ENCODE peak calls at places on chromosomes 7 and 10, in seven cellular contexts. O is IMR-90; Q is stimulated activated CD4-positive, alpha-beta T cell treated with anti-CD3 and anti-CD28 coated beads, Interleukin-12 subunit alpha, Interleukin-12 subunit beta, amount 100 ng/mL, for 48 hours; H is heart right ventricle; T is astrocyte of the spinal cord; C is DMS 273 treated with DMSO at 0.1 percent for 48 hours; V is EH. A is an unnamed sample.

GRCh38 chr10:128011059-128011979 is 104.4 kb downstream of the PTPRE start:
- DNase-seq in O (peak; percentile 44), T (peak; percentile 52), C (peak; percentile 3), Q (peak; percentile 94), H (peak; percentile 89), V (peak; percentile 62), A (peak; percentile 81)

GRCh38 chr10:62814901-62815372 is 1.2 kb downstream of the EGR2 start:
- DNase-seq in H (peak; percentile 17), Q (no peak), T (no peak), V (peak; percentile 10), C (no peak), O (no peak), A (peak; percentile 43)

GRCh38 chr10:100890696-100891271 is 22.0 kb upstream of the SLF2 start:
- DNase-seq in Q (no peak), O (peak; percentile 98), H (no peak), T (peak; percentile 98), V (peak; percentile 98), C (no peak), A (no peak)

GRCh38 chr10:48274636-48275035 is at the start of gene FRMPD2:
- DNase-seq in Q (no peak), C (no peak), H (no peak), O (no peak), T (no peak), V (no peak), A (no peak)

GRCh38 chr7:151175793-151176311 is 8.4 kb upstream of the GBX1 start:
- DNase-seq in Q (no peak), O (no peak), H (no peak), T (no peak), V (no peak), C (no peak), A (no peak)

GRCh38 chr7:67422601-67423000 is 426.0 kb downstream of the TYW1 start:
- DNase-seq in Q (no peak), H (no peak), C (no peak), V (no peak), O (no peak), T (no peak), A (no peak)

GRCh38 chr7:66779669-66780408 is 39.3 kb downstream of the RABGEF1 start:
- DNase-seq in C (no peak), V (peak; percentile 29), O (peak; percentile 56), T (peak; percentile 35), Q (no peak), H (no peak), A (no peak)

GRCh38 chr7:88967432-88967831 is 171.9 kb upstream of the TEX47 start:
- DNase-seq in C (no peak), H (no peak), T (no peak), Q (no peak), O (no peak), V (no peak), A (no peak)

GRCh38 chr7:25820432-25821040 is 331.5 kb upstream of the NFE2L3 start:
- DNase-seq in Q (no peak), H (no peak), O (no peak), C (no peak), T (no peak), V (no peak), A (no peak)

GRCh38 chr10:3786295-3786981 is 1.4 kb upstream of the KLF6 start:
- DNase-seq in T (peak; percentile 70), O (peak; percentile 42), C (no peak), H (peak; percentile 52), Q (no peak), V (no peak), A (no peak)

GRCh38 chr10:77077546-77077945 is 560.1 kb downstream of the KCNMA1 start:
- DNase-seq in V (no peak), T (no peak), O (no peak), Q (no peak), C (no peak), H (no peak), A (no peak)

GRCh38 chr7:2108501-2109250 is 124.1 kb downstream of the MAD1L1 start:
- DNase-seq in H (no peak), T (no peak), C (no peak), O (peak; percentile 32), V (no peak), Q (no peak), A (no peak)

GRCh38 chr10:18364987-18365775 is 225.0 kb downstream of the CACNB2 start:
- DNase-seq in T (no peak), O (no peak), Q (no peak), C (no peak), V (no peak), H (no peak), A (no peak)

GRCh38 chr7:18900236-18900635 is 217.2 kb downstream of the TWIST1 start:
- DNase-seq in V (no peak), T (no peak), Q (no peak), O (no peak), C (peak; percentile 82), H (no peak), A (no peak)

GRCh38 chr10:97407211-97407951 is 6.2 kb upstream of the RRP12 start:
- DNase-seq in O (peak; percentile 78), T (peak; percentile 78), C (peak; percentile 79), H (no peak), Q (no peak), V (peak; percentile 82), A (peak; percentile 50)

GRCh38 chr7:135719688-135720087 is 8.3 kb downstream of the SLC13A4 start:
- DNase-seq in C (no peak), Q (no peak), O (no peak), H (no peak), T (no peak), V (no peak), A (no peak)